ENCODE peak calls at places on chromosomes 4 and X, in eight cellular contexts. U is GDM1; F is stimulated activated CD8-positive, alpha-beta memory T cell treated with anti-CD3 and anti-CD28 coated beads, Interleukin-15, amount 100 ng/mL, for 24 hours; P is stimulated activated CD4-positive, alpha-beta T cell treated with anti-CD3 and anti-CD28 coated beads, Interleukin-1b, Interleukin-23, amount 100 ng/mL, for 24 hours; N is foreskin keratinocyte; V is nucleus accumbens; W is T-helper 9 cell; B is stimulated activated naive CD8-positive, alpha-beta T cell treated with anti-CD3 and anti-CD28 coated beads, Interleukin-15, Interleukin-2, amounts not matched to agents 100 U/mL and 50 U/mL, for 24 hours. K is an unnamed sample.

GRCh38 chrX:40945366-40945713 is 139.9 kb upstream of the USP9X start:
- DNase-seq in U (no peak), F (no peak), P (no peak), N (no peak), V (no peak), W (no peak), B (no peak), K (no peak)

GRCh38 chrX:72306851-72307645 is 1.3 kb upstream of the CITED1 start:
- DNase-seq in U (peak; percentile 48), F (no peak), P (no peak), N (peak; percentile 29), V (peak; percentile 4), W (no peak), B (no peak), K (peak; percentile 31)

GRCh38 chrX:38279188-38279587 is 48.1 kb downstream of the RPGR start:
- DNase-seq in U (no peak), F (no peak), P (no peak), N (no peak), V (no peak), W (no peak), B (no peak), K (no peak)

GRCh38 chr4:182643801-182644311 is 273.3 kb downstream of the DCTD start:
- DNase-seq in U (no peak), F (no peak), P (no peak), N (peak; percentile 16), V (no peak), W (no peak), B (no peak), K (peak; percentile 2)

GRCh38 chrX:110432831-110433230 is 74.2 kb downstream of the RTL9 start:
- DNase-seq in U (no peak), F (no peak), P (no peak), N (no peak), V (no peak), W (no peak), B (no peak), K (no peak)

GRCh38 chrX:46294234-46294633 is 251.0 kb downstream of the ZNF674 start:
- DNase-seq in U (no peak), F (no peak), P (no peak), N (no peak), V (no peak), W (no peak), B (no peak), K (no peak)

GRCh38 chr4:121462660-121463261 is 81.9 kb upstream of the QRFPR start:
- DNase-seq in U (peak; percentile 44), F (no peak), P (no peak), N (no peak), V (no peak), W (no peak), B (peak; percentile 23), K (peak; percentile 64)

GRCh38 chr4:169659736-169660670 is 39.6 kb downstream of the CLCN3 start:
- DNase-seq in U (peak; percentile 80), F (no peak), P (peak; percentile 40), N (peak; percentile 96), V (peak; percentile 6), W (peak; percentile 37), B (peak; percentile 58), K (peak; percentile 84)

GRCh38 chr4:135244605-135245146 is 1043.1 kb upstream of the PABPC4L start:
- DNase-seq in U (no peak), F (no peak), P (no peak), N (peak; percentile 3), V (no peak), W (no peak), B (no peak), K (no peak)

GRCh38 chrX:50111762-50112161 is 89.0 kb downstream of the AKAP4 start:
- DNase-seq in U (no peak), F (no peak), P (no peak), N (no peak), V (no peak), W (no peak), B (no peak), K (no peak)